ENCODE peak calls at places on chromosomes 6 and 20, in four cellular contexts. One of them, this sample, is unnamed.

GRCh38 chr20:37525810-37526209 is 1.9 kb downstream of the BLCAP start:
- DNase-seq in HepG2: no peak
- DNase-seq in K562: no peak
- DNase-seq in GM12878: no peak
- DNase-seq in this sample: no peak

GRCh38 chr6:14635933-14636599 is 518.5 kb downstream of the CD83 start:
- DNase-seq in HepG2: no peak
- DNase-seq in K562: peak
- DNase-seq in GM12878: peak
- DNase-seq in this sample: no peak

GRCh38 chr6:101114703-101115102 is 233.6 kb upstream of the ASCC3 start:
- DNase-seq in HepG2: peak
- DNase-seq in K562: no peak
- DNase-seq in GM12878: no peak
- DNase-seq in this sample: no peak

GRCh38 chr6:111417181-111417585 is 65.8 kb downstream of the REV3L start:
- DNase-seq in HepG2: no peak
- DNase-seq in K562: no peak
- DNase-seq in GM12878: no peak
- DNase-seq in this sample: no peak

GRCh38 chr6:136378888-136379287 is 89.2 kb upstream of the BCLAF1 start:
- DNase-seq in HepG2: no peak
- DNase-seq in K562: no peak
- DNase-seq in GM12878: no peak
- DNase-seq in this sample: no peak

GRCh38 chr6:27290065-27290849 is 21.8 kb downstream of the POM121L2 start:
- DNase-seq in HepG2: peak
- DNase-seq in K562: peak
- DNase-seq in GM12878: peak
- DNase-seq in this sample: no peak

GRCh38 chr6:111238464-111239119 is 151.3 kb downstream of the SLC16A10 start:
- DNase-seq in HepG2: no peak
- DNase-seq in K562: no peak
- DNase-seq in GM12878: no peak
- DNase-seq in this sample: no peak

GRCh38 chr6:32081168-32081624 is 27.9 kb downstream of the TNXB start:
- DNase-seq in HepG2: no peak
- DNase-seq in K562: peak
- DNase-seq in GM12878: no peak
- DNase-seq in this sample: no peak

GRCh38 chr20:35307666-35308653 is 15.7 kb upstream of the FAM83C start:
- DNase-seq in HepG2: no peak
- DNase-seq in K562: no peak
- DNase-seq in GM12878: no peak
- DNase-seq in this sample: peak

GRCh38 chr6:135496805-135497411 is 632 bp downstream of the AHI1 start:
- DNase-seq in HepG2: no peak
- DNase-seq in K562: no peak
- DNase-seq in GM12878: no peak
- DNase-seq in this sample: no peak

GRCh38 chr6:49570474-49571079 is 20.1 kb downstream of the C6orf141 start:
- DNase-seq in HepG2: peak
- DNase-seq in K562: no peak
- DNase-seq in GM12878: no peak
- DNase-seq in this sample: peak

GRCh38 chr6:37018152-37019064 is 13.0 kb downstream of the FGD2 start:
- DNase-seq in HepG2: peak
- DNase-seq in K562: peak
- DNase-seq in GM12878: peak
- DNase-seq in this sample: peak

GRCh38 chr20:45944965-45945677 is 10.6 kb downstream of the PCIF1 start:
- DNase-seq in HepG2: no peak
- DNase-seq in K562: no peak
- DNase-seq in GM12878: no peak
- DNase-seq in this sample: no peak

GRCh38 chr20:62356948-62357667 is 10.0 kb downstream of the LAMA5 start:
- DNase-seq in HepG2: no peak
- DNase-seq in K562: peak
- DNase-seq in GM12878: no peak
- DNase-seq in this sample: no peak

GRCh38 chr6:89145962-89146747 is at the start of gene PM20D2:
- DNase-seq in HepG2: peak
- DNase-seq in K562: peak
- DNase-seq in GM12878: no peak
- DNase-seq in this sample: peak

GRCh38 chr6:99282479-99283062 is 66.9 kb downstream of the FAXC start:
- DNase-seq in HepG2: no peak
- DNase-seq in K562: peak
- DNase-seq in GM12878: no peak
- DNase-seq in this sample: peak

GRCh38 chr6:75531174-75531573 is 37.6 kb upstream of the FILIP1 start:
- DNase-seq in HepG2: no peak
- DNase-seq in K562: no peak
- DNase-seq in GM12878: no peak
- DNase-seq in this sample: no peak

GRCh38 chr20:62792182-62792939 is 3.9 kb upstream of the MRGBP start:
- DNase-seq in HepG2: peak
- DNase-seq in K562: no peak
- DNase-seq in GM12878: no peak
- DNase-seq in this sample: no peak

GRCh38 chr20:61639200-61639599 is 387.1 kb downstream of the CDH4 start:
- DNase-seq in HepG2: no peak
- DNase-seq in K562: no peak
- DNase-seq in GM12878: no peak
- DNase-seq in this sample: no peak

GRCh38 chr6:34516391-34517324 is 39.5 kb downstream of the SPDEF start:
- DNase-seq in HepG2: no peak
- DNase-seq in K562: no peak
- DNase-seq in GM12878: no peak
- DNase-seq in this sample: no peak

GRCh38 chr6:120005292-120005976 is 655.9 kb upstream of the MAN1A1 start:
- DNase-seq in HepG2: peak
- DNase-seq in K562: no peak
- DNase-seq in GM12878: no peak
- DNase-seq in this sample: peak

GRCh38 chr6:166449036-166449435 is 66.3 kb upstream of the MPC1 start:
- DNase-seq in HepG2: no peak
- DNase-seq in K562: no peak
- DNase-seq in GM12878: no peak
- DNase-seq in this sample: no peak

GRCh38 chr6:11094411-11094851 is 797 bp downstream of the SMIM13 start:
- DNase-seq in HepG2: peak
- DNase-seq in K562: peak
- DNase-seq in GM12878: no peak
- DNase-seq in this sample: peak

GRCh38 chr6:47915017-47915416 is 133.2 kb downstream of the OPN5 start:
- DNase-seq in HepG2: no peak
- DNase-seq in K562: no peak
- DNase-seq in GM12878: no peak
- DNase-seq in this sample: no peak
- TF ChIP-seq ESRRA in HepG2: no peak
- TF ChIP-seq ESRRA in K562: no peak
- TF ChIP-seq ESRRA in GM12878: no peak
- TF ChIP-seq ESRRA in this sample: no peak

DNA sequence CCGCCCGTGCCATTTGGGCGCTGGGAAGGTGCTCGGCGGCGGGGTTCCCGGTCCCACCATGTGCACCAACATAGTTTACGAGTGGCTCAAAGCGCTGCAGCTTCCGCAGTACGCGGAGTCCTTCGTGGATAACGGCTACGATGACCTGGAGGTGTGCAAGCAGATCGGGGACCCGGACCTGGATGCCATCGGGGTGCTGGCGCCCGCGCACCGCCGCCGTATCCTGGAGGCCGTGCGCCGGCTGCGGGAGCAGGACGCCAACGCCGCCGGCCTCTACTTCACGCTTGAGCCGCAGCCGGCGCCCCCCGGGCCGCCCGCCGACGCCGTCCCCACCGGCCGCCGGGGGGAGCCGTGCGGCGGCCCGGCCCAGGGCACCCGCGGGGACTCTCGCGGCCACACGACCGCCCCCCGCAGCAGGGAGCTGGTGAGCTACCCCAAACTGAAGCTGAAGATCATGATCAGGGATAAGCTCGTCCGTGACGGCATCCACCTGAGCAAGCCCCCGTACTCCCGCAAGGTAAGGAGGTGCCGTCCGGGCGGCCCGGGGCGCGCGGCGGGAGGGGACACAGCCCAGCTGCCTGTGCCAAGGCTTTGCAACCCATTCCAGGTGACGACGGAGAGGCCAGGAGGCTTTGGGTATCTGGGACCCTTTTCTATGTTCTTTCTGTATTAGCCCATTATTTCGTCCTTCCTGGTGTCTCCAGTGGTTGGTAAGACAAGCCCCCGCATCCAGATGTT is 550 bp downstream of the SAMD5 start:
- DNase-seq in HepG2: no peak
- DNase-seq in K562: peak
- DNase-seq in GM12878: no peak
- DNase-seq in this sample: peak
- TF ChIP-seq HDAC2 in HepG2: no peak
- TF ChIP-seq HDAC2 in K562: no peak
- TF ChIP-seq HDAC2 in GM12878: no peak
- TF ChIP-seq HDAC2 in this sample: no peak

DNA sequence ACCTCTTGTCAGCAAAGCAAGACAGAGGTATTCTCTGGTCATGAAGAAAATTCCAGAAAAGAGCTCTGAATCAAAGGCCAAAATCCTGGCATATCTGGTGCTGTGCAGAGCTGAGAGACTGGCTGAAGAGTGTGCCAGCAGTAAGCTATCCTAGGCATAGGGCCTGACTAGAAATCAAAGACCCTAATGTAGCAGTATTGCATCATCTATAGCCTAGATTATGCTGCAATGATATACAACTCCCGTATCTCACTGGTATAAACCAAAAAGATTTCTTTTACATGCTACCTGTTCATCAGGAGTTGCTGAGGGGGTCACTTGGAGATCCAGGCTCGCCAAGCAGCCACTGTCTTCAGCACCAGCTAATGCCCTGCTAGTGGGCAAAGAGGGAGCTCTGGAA is 30.9 kb upstream of the TRIM39 start:
- DNase-seq in HepG2: no peak
- DNase-seq in K562: no peak
- DNase-seq in GM12878: no peak
- DNase-seq in this sample: no peak
- TF ChIP-seq POLR2A in HepG2: no peak
- TF ChIP-seq POLR2A in K562: no peak
- TF ChIP-seq POLR2A in GM12878: no peak
- TF ChIP-seq POLR2A in this sample: no peak

GRCh38 chr6:73610444-73611275 is 43.1 kb downstream of the SLC17A5 start:
- DNase-seq in HepG2: peak
- DNase-seq in K562: no peak
- DNase-seq in GM12878: peak
- DNase-seq in this sample: peak
- TF ChIP-seq ESRRA in HepG2: no peak
- TF ChIP-seq ESRRA in K562: no peak
- TF ChIP-seq ESRRA in GM12878: no peak
- TF ChIP-seq ESRRA in this sample: no peak

GRCh38 chr6:1856381-1856780 is 246.7 kb downstream of the FOXC1 start:
- DNase-seq in HepG2: no peak
- DNase-seq in K562: no peak
- DNase-seq in GM12878: peak
- DNase-seq in this sample: no peak
- TF ChIP-seq HDAC2 in HepG2: no peak
- TF ChIP-seq HDAC2 in K562: no peak
- TF ChIP-seq HDAC2 in GM12878: no peak
- TF ChIP-seq HDAC2 in this sample: no peak

This sample was measured in A549.